ENCODE peak calls at places on chromosome 5, in five cellular contexts. U is HEK293T, N is NT2/D1, S is H1, W is GM12878. X is an unnamed sample.

GRCh38 chr5:29169851-29170250 is 2023.6 kb upstream of the CDH6 start:
- DNase-seq in U (no peak), N (no peak), S (no peak), W (no peak), X (no peak)

GRCh38 chr5:74212336-74212735 is 428.2 kb downstream of the ENC1 start:
- DNase-seq in U (peak), N (peak), S (no peak), W (no peak), X (peak)

GRCh38 chr5:129541648-129542251 is 81.7 kb downstream of the ADAMTS19 start:
- DNase-seq in U (peak), N (no peak), S (no peak), W (no peak), X (peak)

GRCh38 chr5:71907589-71908145 is 188.6 kb downstream of the CARTPT start:
- DNase-seq in U (no peak), N (no peak), S (no peak), W (no peak), X (no peak)

GRCh38 chr5:106241409-106241808 is 1429.3 kb downstream of the EFNA5 start:
- DNase-seq in U (no peak), N (no peak), S (no peak), W (no peak), X (peak)

GRCh38 chr5:134138416-134139376 is 24.2 kb downstream of the TCF7 start:
- DNase-seq in U (no peak), N (no peak), S (no peak), W (peak), X (no peak)

GRCh38 chr5:68424799-68425537 is 209.4 kb downstream of the PIK3R1 start:
- DNase-seq in U (no peak), N (no peak), S (no peak), W (peak), X (no peak)

GRCh38 chr5:125609011-125609410 is 814.2 kb upstream of the GRAMD2B start:
- DNase-seq in U (no peak), N (no peak), S (no peak), W (no peak), X (no peak)

GRCh38 chr5:143494162-143494561 is 90.7 kb upstream of the NR3C1 start:
- DNase-seq in U (no peak), N (no peak), S (no peak), W (no peak), X (no peak)

GRCh38 chr5:72194846-72195245 is 87.6 kb downstream of the MAP1B start:
- DNase-seq in U (no peak), N (no peak), S (no peak), W (peak), X (no peak)

GRCh38 chr5:6886866-6887265 is 173.6 kb downstream of the TENT4A start:
- DNase-seq in U (no peak), N (no peak), S (no peak), W (no peak), X (no peak)

GRCh38 chr5:5183192-5183699 is 43.1 kb downstream of the ADAMTS16 start:
- DNase-seq in U (no peak), N (no peak), S (peak), W (no peak), X (no peak)
- TF ChIP-seq SUZ12 in U (no peak), N (no peak), S (no peak), W (no peak), X (no peak)

GRCh38 chr5:97420646-97421045 is 237.6 kb upstream of the RIOK2 start:
- DNase-seq in U (no peak), N (no peak), S (no peak), W (no peak), X (no peak)
- TF ChIP-seq SUZ12 in U (no peak), N (no peak), S (no peak), W (no peak), X (no peak)

GRCh38 chr5:150000990-150001659 is 586 bp downstream of the HMGXB3 start:
- DNase-seq in U (peak), N (no peak), S (no peak), W (no peak), X (no peak)

GRCh38 chr5:149999866-150000260 is 591 bp downstream of the TIGD6 start:
- DNase-seq in U (no peak), N (no peak), S (no peak), W (no peak), X (no peak)

GRCh38 chr5:149999359-149999758 is 1.1 kb downstream of the TIGD6 start:
- DNase-seq in U (no peak), N (no peak), S (no peak), W (no peak), X (no peak)

GRCh38 chr5:150000261-150000989 is at the start of the genes HMGXB3 and TIGD6:
- DNase-seq in U (peak), N (peak), S (peak), W (peak), X (peak)

GRCh38 chr5:150001660-150002493 is 1.3 kb downstream of the HMGXB3 start:
- DNase-seq in U (peak), N (no peak), S (no peak), W (peak), X (peak)
- TF ChIP-seq SUZ12 in U (no peak), N (no peak), S (no peak), W (no peak), X (no peak)

DNA sequence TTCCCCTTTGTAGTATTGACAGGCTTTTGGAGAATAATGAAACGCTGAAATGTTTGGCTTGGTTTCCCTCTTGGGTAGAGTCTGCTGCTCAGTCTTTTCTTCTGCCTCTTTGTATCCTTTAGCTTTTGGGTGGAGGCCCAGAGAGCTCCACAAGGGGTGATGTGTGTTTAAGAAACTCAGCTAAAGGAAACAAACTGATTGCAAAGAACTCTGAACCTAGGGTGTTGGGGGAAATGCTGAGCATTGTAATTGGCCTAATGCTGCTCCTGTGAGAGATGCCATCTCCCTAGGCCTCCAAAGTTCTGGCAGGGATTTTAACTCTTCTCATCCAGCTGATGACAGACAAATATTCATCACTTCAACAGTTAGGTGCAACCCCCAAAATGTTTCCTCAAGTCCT is 30.7 kb upstream of the ZSWIM6 start:
- DNase-seq in U (no peak), N (no peak), S (no peak), W (no peak), X (no peak)
- TF ChIP-seq SUZ12 in U (no peak), N (no peak), S (no peak), W (no peak), X (no peak)

GRCh38 chr5:170313344-170313743 is 15.8 kb upstream of the LCP2 start:
- DNase-seq in U (no peak), N (no peak), S (no peak), W (no peak), X (no peak)
- TF ChIP-seq SUZ12 in U (no peak), N (no peak), S (no peak), W (no peak), X (no peak)

GRCh38 chr5:138596105-138596987 is 21.1 kb upstream of the HSPA9 start:
- DNase-seq in U (no peak), N (no peak), S (no peak), W (no peak), X (no peak)

GRCh38 chr5:138594305-138595058 is 19.3 kb upstream of the HSPA9 start:
- DNase-seq in U (no peak), N (no peak), S (no peak), W (no peak), X (no peak)

GRCh38 chr5:138597660-138598400 is 22.6 kb upstream of the HSPA9 start:
- DNase-seq in U (no peak), N (no peak), S (no peak), W (no peak), X (no peak)

DNA sequence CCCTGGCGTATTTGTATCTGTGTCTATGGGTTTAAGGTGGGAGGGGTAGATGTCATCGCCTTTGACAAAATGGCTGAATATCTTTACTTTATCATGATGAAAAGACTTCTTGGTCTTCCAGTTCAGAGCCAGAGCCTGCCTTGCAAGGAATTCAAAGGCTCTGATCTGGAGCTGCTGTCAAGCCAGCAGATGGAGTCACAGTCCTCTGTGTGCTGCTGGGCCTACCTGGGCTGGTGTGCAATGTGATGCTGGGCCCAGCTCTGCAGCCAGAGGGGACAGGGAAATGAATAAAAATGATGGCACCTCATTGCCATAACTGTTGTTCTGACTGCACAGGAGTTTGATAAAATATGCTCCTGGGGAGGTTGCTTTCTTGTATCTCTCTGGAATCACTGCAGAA is 20.2 kb upstream of the HSPA9 start:
- DNase-seq in U (no peak), N (no peak), S (no peak), W (no peak), X (no peak)
- TF ChIP-seq SUZ12 in U (no peak), N (no peak), S (no peak), W (no peak), X (no peak)

DNA sequence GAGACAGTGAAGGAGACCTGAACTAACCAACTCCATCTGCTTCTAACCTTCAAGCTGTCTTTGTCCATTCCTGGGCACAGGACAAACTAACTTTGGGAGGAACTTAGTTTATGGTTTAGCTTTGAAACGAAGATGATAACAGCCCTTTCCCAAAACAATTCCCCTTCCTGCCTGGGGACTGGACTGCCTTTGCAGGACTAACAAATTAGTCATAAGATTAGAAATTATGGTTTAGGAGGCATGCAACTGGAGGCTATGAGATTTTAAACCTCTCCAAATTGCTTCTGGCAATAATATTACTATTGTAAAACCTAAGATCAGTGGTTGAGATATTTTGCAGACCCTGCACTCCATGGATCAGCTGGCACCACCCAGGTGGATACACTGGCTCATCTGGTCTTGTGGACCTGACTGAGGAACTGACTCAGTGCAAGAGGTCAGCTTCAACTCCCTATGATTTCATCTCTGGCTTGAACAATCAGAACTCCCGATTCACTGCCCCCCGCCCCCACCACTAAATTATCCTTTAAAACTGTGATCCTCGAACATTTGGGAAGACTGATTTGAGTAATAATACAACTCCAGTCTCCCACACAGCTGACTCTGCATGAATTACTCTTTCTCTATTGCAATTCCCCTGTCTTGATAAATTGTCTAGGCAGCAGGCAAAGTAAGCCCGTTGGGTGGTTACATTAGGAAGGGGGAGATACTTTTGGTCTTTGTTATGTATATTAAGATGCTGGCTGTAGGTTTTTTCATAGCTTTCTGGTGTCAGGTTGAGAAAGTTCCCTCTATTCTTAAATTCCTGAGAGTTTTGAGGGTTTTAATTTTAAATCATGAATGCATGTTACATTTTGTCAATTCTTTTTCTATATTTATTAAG is 213.3 kb downstream of the TSSK1B start:
- DNase-seq in U (no peak), N (no peak), S (no peak), W (no peak), X (no peak)
- TF ChIP-seq SUZ12 in U (no peak), N (no peak), S (no peak), W (no peak), X (no peak)

X was measured in HepG2.